ENCODE peak calls at places on chromosomes 1 and 21, in ten cellular contexts. Y is heart left ventricle, X is HEK293T, S is HL-60, H is small intestine, E is Right ventricle myocardium superior, N is NCI-H510A treated with DMSO at 0.1 percent for 48 hours, W is endothelial cell, Z is NCI-H1417, K is pancreas. B is an unnamed sample.

GRCh38 chr1:3409737-3410434 is 44.6 kb upstream of the ARHGEF16 start:
- DNase-seq in E (peak; percentile 77), W (peak; percentile 48), K (no peak), N (no peak), Z (peak; percentile 13), X (no peak), Y (peak; percentile 64), S (no peak), H (peak; percentile 54), B (peak; percentile 56)

GRCh38 chr1:151512326-151512725 is 1.1 kb downstream of the CGN start:
- DNase-seq in Y (no peak), N (no peak), W (no peak), S (no peak), E (no peak), H (peak; percentile 40), K (no peak), Z (no peak), X (no peak), B (no peak)

GRCh38 chr1:102097451-102097850 is 100.7 kb upstream of the OLFM3 start:
- DNase-seq in W (no peak), E (no peak), K (no peak), H (peak; percentile 14), S (no peak), X (no peak), N (peak; percentile 6), Z (peak; percentile 1), Y (no peak), B (no peak)

GRCh38 chr1:50419907-50420248 is 3.4 kb downstream of the DMRTA2 start:
- DNase-seq in H (no peak), N (no peak), S (no peak), E (no peak), Z (no peak), K (no peak), X (peak; percentile 1), Y (no peak), W (no peak), B (no peak)

GRCh38 chr1:223707270-223708000 is 4.9 kb upstream of the CAPN2 start:
- DNase-seq in K (no peak), Y (peak; percentile 46), W (no peak), S (no peak), X (no peak), Z (peak; percentile 29), H (peak; percentile 87), N (peak; percentile 97), E (peak; percentile 63), B (no peak)

GRCh38 chr21:44657635-44658183 is at the start of gene KRTAP12-3:
- DNase-seq in S (no peak), K (no peak), W (no peak), E (no peak), H (peak; percentile 52), N (no peak), Z (no peak), X (no peak), Y (no peak), B (peak; percentile 69)

GRCh38 chr1:93556291-93556690 is 108.4 kb downstream of the FNBP1L start:
- DNase-seq in N (peak; percentile 77), W (no peak), K (no peak), S (no peak), X (no peak), Z (peak; percentile 11), E (no peak), H (peak; percentile 53), Y (no peak), B (no peak)

GRCh38 chr1:54564312-54565112 is 16.5 kb downstream of the ACOT11 start:
- DNase-seq in Y (no peak), W (no peak), K (peak; percentile 92), N (peak; percentile 93), H (peak; percentile 98), S (no peak), X (no peak), Z (peak; percentile 71), E (no peak), B (peak; percentile 88)

GRCh38 chr1:22830131-22830566 is 119.5 kb downstream of the EPHB2 start:
- DNase-seq in X (no peak), N (no peak), K (no peak), Y (no peak), H (no peak), E (no peak), Z (no peak), W (no peak), S (no peak), B (no peak)

GRCh38 chr1:39737546-39738169 is 1.0 kb upstream of the PPIE start:
- DNase-seq in Z (no peak), Y (no peak), K (no peak), W (no peak), X (no peak), N (no peak), E (no peak), H (no peak), S (no peak), B (no peak)

GRCh38 chr21:35035581-35035980 is 13.5 kb downstream of the RUNX1 start:
- DNase-seq in Y (no peak), K (no peak), Z (no peak), W (no peak), X (no peak), E (no peak), N (no peak), H (no peak), S (no peak), B (no peak)

GRCh38 chr1:214367841-214368240 is 86.9 kb downstream of the SMYD2 start:
- DNase-seq in X (no peak), H (no peak), W (no peak), S (no peak), Y (no peak), K (no peak), Z (no peak), E (no peak), N (no peak), B (no peak)

GRCh38 chr1:156822680-156823079 is 6.0 kb upstream of the SH2D2A start:
- DNase-seq in W (no peak), K (no peak), S (no peak), Y (no peak), N (no peak), Z (no peak), H (no peak), X (no peak), E (no peak), B (no peak)

GRCh38 chr1:211132681-211133392 is 1.1 kb downstream of the KCNH1 start:
- DNase-seq in N (no peak), K (no peak), Y (no peak), E (no peak), H (no peak), Z (no peak), X (no peak), S (no peak), W (no peak), B (no peak)

GRCh38 chr1:40197656-40198055 is 36.5 kb downstream of the RLF start:
- DNase-seq in K (no peak), H (no peak), N (no peak), Z (no peak), Y (no peak), X (no peak), E (no peak), S (no peak), W (no peak), B (no peak)

GRCh38 chr1:113255728-113256347 is 134.5 kb upstream of the MAGI3 start:
- DNase-seq in Y (no peak), X (no peak), Z (no peak), H (peak; percentile 87), E (no peak), S (no peak), K (no peak), N (peak; percentile 20), W (no peak), B (peak; percentile 32)

GRCh38 chr1:226658538-226659125 is 80.5 kb downstream of the ITPKB start:
- DNase-seq in Y (no peak), E (peak; percentile 32), K (peak; percentile 65), N (no peak), Z (no peak), X (no peak), S (no peak), H (no peak), W (no peak), B (no peak)

GRCh38 chr1:43359696-43360095 is 915 bp downstream of the CDC20 start:
- DNase-seq in X (no peak), E (no peak), K (no peak), S (no peak), W (no peak), H (no peak), N (no peak), Z (no peak), Y (no peak), B (no peak)

GRCh38 chr1:183907106-183907505 is 102.2 kb downstream of the RGL1 start:
- DNase-seq in K (no peak), E (no peak), H (no peak), S (no peak), Y (no peak), X (no peak), N (no peak), Z (no peak), W (no peak), B (no peak)

GRCh38 chr1:55338448-55338820 is 123.3 kb upstream of the USP24 start:
- DNase-seq in X (no peak), H (no peak), N (no peak), Y (no peak), E (no peak), K (no peak), W (no peak), S (no peak), Z (no peak), B (no peak)

GRCh38 chr1:207077470-207078377 is 10.9 kb upstream of the C4BPB start:
- DNase-seq in X (peak; percentile 78), N (peak; percentile 75), W (peak; percentile 74), K (no peak), H (peak; percentile 90), Z (peak; percentile 62), E (no peak), S (peak; percentile 61), Y (peak; percentile 64), B (no peak)

GRCh38 chr21:39444406-39445145 is 1.0 kb downstream of the LCA5L start:
- DNase-seq in Y (no peak), E (no peak), H (peak; percentile 4), K (no peak), X (no peak), S (no peak), Z (peak; percentile 45), N (peak; percentile 26), W (peak; percentile 11), B (no peak)